ENCODE peak calls at places on chromosomes 12 and 14, in nine cellular contexts. P is astrocyte of the spinal cord, T is left lung, M is GOT3, K is left cardiac atrium, X is fibroblast of the conjunctiva, H is AG04450, G is NCI-H1105, Y is Caco-2. R is an unnamed sample.

GRCh38 chr14:105659935-105660527 is 133.6 kb downstream of the TMEM121 start:
- DNase-seq in K (no peak), Y (no peak), H (no peak), T (no peak), P (no peak), X (no peak), G (no peak), M (no peak), R (no peak)

GRCh38 chr12:10331642-10332239 is 24.1 kb downstream of the KLRD1 start:
- DNase-seq in X (peak; percentile 53), Y (peak; percentile 65), T (no peak), P (peak; percentile 66), K (no peak), M (no peak), G (peak; percentile 33), H (peak; percentile 16), R (peak; percentile 20)

GRCh38 chr14:55799523-55800095 is 219.6 kb downstream of the KTN1 start:
- DNase-seq in M (no peak), P (no peak), G (no peak), K (no peak), X (no peak), Y (no peak), T (no peak), H (no peak), R (no peak)

GRCh38 chr14:33728010-33728498 is 222.8 kb downstream of the EGLN3 start:
- DNase-seq in H (no peak), X (no peak), T (no peak), Y (no peak), G (no peak), M (no peak), P (no peak), K (no peak), R (no peak)

GRCh38 chr12:70258605-70259403 is 15.6 kb downstream of the CNOT2 start:
- DNase-seq in G (no peak), M (no peak), H (no peak), Y (no peak), K (no peak), P (no peak), X (no peak), T (no peak), R (no peak)

GRCh38 chr12:43742106-43742505 is 16.5 kb downstream of the PUS7L start:
- DNase-seq in G (no peak), H (no peak), X (peak; percentile 70), T (no peak), M (no peak), Y (no peak), K (no peak), P (peak; percentile 83), R (peak; percentile 39)

GRCh38 chr14:54366726-54367707 is 29.8 kb upstream of the CDKN3 start:
- DNase-seq in M (no peak), K (no peak), T (no peak), P (peak; percentile 73), G (peak; percentile 18), X (peak; percentile 63), Y (peak; percentile 73), H (peak; percentile 32), R (no peak)

GRCh38 chr12:49489720-49490119 is 49.1 kb upstream of the KCNH3 start:
- DNase-seq in M (no peak), X (no peak), K (no peak), P (peak; percentile 81), Y (no peak), T (no peak), G (no peak), H (peak; percentile 67), R (no peak)

GRCh38 chr14:98984719-98985041 is 287.3 kb downstream of the BCL11B start:
- DNase-seq in M (no peak), T (no peak), G (no peak), X (no peak), P (no peak), K (no peak), Y (no peak), H (no peak), R (no peak)

GRCh38 chr14:35855886-35856481 is 29.8 kb downstream of the BRMS1L start:
- DNase-seq in K (no peak), X (no peak), G (peak; percentile 71), M (no peak), P (no peak), T (no peak), H (no peak), Y (no peak), R (no peak)

GRCh38 chr12:113057565-113058485 is 1.3 kb downstream of the DTX1 start:
- DNase-seq in K (no peak), X (no peak), P (no peak), T (peak; percentile 78), M (no peak), H (no peak), G (no peak), Y (no peak), R (no peak)

GRCh38 chr12:89138048-89138852 is 214.1 kb downstream of the DUSP6 start:
- DNase-seq in T (no peak), X (no peak), Y (no peak), K (no peak), P (peak; percentile 17), G (no peak), H (no peak), M (no peak), R (no peak)

GRCh38 chr14:26960049-26960688 is 362.3 kb upstream of the NOVA1 start:
- DNase-seq in Y (no peak), K (no peak), T (no peak), H (no peak), P (no peak), X (no peak), G (peak; percentile 64), M (no peak), R (no peak)

GRCh38 chr12:110661337-110661972 is 27.5 kb downstream of the HVCN1 start:
- DNase-seq in Y (no peak), H (no peak), M (no peak), T (no peak), K (no peak), P (no peak), X (no peak), G (no peak), R (no peak)

GRCh38 chr14:89787525-89787924 is 167.0 kb downstream of the EFCAB11 start:
- DNase-seq in T (no peak), K (no peak), G (no peak), X (no peak), P (peak; percentile 64), Y (no peak), H (no peak), M (no peak), R (peak; percentile 7)

R was measured in GM04504.